ENCODE peak calls at places on chromosomes 13 and 19, in six cellular contexts. V is PC-9, R is cardiac muscle cell, Q is Panc1, D is stomach, X is body of pancreas. U is an unnamed sample. For H3K9me3, the result is how much of the 10 kb centered on the place peaks cover.

GRCh38 chr13:40060318-40061007 is 405.0 kb downstream of the COG6 start:
- DNase-seq in V (no peak), R (peak), Q (no peak), D (peak), X (peak), U (no peak)

GRCh38 chr19:39499082-39499642 is 415 bp downstream of the DLL3 start:
- DNase-seq in V (no peak), R (peak), Q (no peak), D (no peak), X (no peak), U (no peak)

GRCh38 chr13:39818953-39819352 is 163.5 kb downstream of the COG6 start:
- DNase-seq in V (no peak), R (peak), Q (no peak), D (no peak), X (no peak), U (no peak)

GRCh38 chr13:38398810-38399493 is 49.3 kb downstream of the UFM1 start:
- DNase-seq in V (no peak), R (peak), Q (no peak), D (no peak), X (no peak), U (no peak)

GRCh38 chr19:6362024-6362344 is 653 bp downstream of the CLPP start:
- DNase-seq in V (no peak), R (peak), Q (no peak), D (peak), X (peak), U (no peak)

GRCh38 chr13:110978390-110978789 is 63.5 kb upstream of the ANKRD10 start:
- DNase-seq in V (no peak), R (peak), Q (no peak), D (no peak), X (no peak), U (no peak)

GRCh38 chr19:18225702-18226468 is at the start of gene PDE4C:
- DNase-seq in V (no peak), R (peak), Q (no peak), D (no peak), X (no peak), U (no peak)

GRCh38 chr13:33721719-33722118 is 96.2 kb upstream of the RFC3 start:
- DNase-seq in V (no peak), R (peak), Q (no peak), D (no peak), X (no peak), U (no peak)

GRCh38 chr13:25200783-25201182 is 28.7 kb upstream of the AMER2 start:
- DNase-seq in V (no peak), R (peak), Q (no peak), D (no peak), X (no peak), U (no peak)

GRCh38 chr19:17041994-17042393 is 15.4 kb upstream of the CPAMD8 start:
- DNase-seq in V (no peak), R (peak), Q (no peak), D (no peak), X (no peak), U (no peak)

GRCh38 chr19:49921871-49922755 is 6.9 kb upstream of the ATF5 start:
- DNase-seq in V (no peak), R (peak), Q (no peak), D (no peak), X (no peak), U (no peak)

GRCh38 chr19:1452802-1453524 is 3.0 kb downstream of the APC2 start:
- DNase-seq in V (no peak), R (no peak), Q (no peak), D (no peak), X (no peak), U (no peak)

GRCh38 chr13:84446972-84447700 is 564.9 kb upstream of the SLITRK1 start:
- DNase-seq in V (no peak), R (peak), Q (no peak), D (no peak), X (peak), U (no peak)

GRCh38 chr13:109762791-109763190 is 23.6 kb downstream of the IRS2 start:
- DNase-seq in V (no peak), R (no peak), Q (no peak), D (no peak), X (no peak), U (no peak)

GRCh38 chr19:32219881-32220552 is 125.4 kb upstream of the ZNF507 start:
- DNase-seq in V (no peak), R (no peak), Q (no peak), D (no peak), X (no peak), U (peak)

GRCh38 chr13:46369506-46370268 is 17.4 kb downstream of the RUBCNL start:
- DNase-seq in V (no peak), R (peak), Q (no peak), D (no peak), X (no peak), U (no peak)

GRCh38 chr13:44436589-44437337 is 63.1 kb downstream of the SERP2 start:
- DNase-seq in V (peak), R (peak), Q (peak), D (peak), X (peak), U (peak)

GRCh38 chr13:113565526-113566226 is 18.9 kb upstream of the TFDP1 start:
- DNase-seq in V (peak), R (no peak), Q (no peak), D (peak), X (no peak), U (peak)

GRCh38 chr13:80668452-80668851 is 327.5 kb upstream of the SPRY2 start:
- DNase-seq in V (no peak), R (no peak), Q (no peak), D (no peak), X (no peak), U (no peak)

GRCh38 chr13:35157143-35157755 is 215.2 kb downstream of the NBEA start:
- DNase-seq in V (no peak), R (peak), Q (no peak), D (no peak), X (peak), U (no peak)

GRCh38 chr13:40408602-40409001 is 257.8 kb downstream of the FOXO1 start:
- DNase-seq in V (peak), R (no peak), Q (no peak), D (no peak), X (no peak), U (no peak)

GRCh38 chr19:4577020-4577782 is 17.7 kb upstream of the SEMA6B start:
- DNase-seq in V (no peak), R (peak), Q (no peak), D (no peak), X (no peak), U (no peak)
- H3K9me3 ChIP-seq in V (under half), R (under half), Q (under half), D (under half), X (under half), U (under half)

GRCh38 chr19:54587026-54587425 is 6.4 kb upstream of the LILRA1 start:
- DNase-seq in V (no peak), R (no peak), Q (no peak), D (no peak), X (no peak), U (no peak)
- H3K9me3 ChIP-seq in V (under half), R (under half), Q (under half), D (under half), X (under half), U (under half)

GRCh38 chr13:112353856-112354255 is 22.3 kb upstream of the SPACA7 start:
- DNase-seq in V (no peak), R (no peak), Q (no peak), D (no peak), X (no peak), U (peak)
- H3K9me3 ChIP-seq in V (under half), R (under half), Q (under half), D (under half), X (under half), U (under half)

GRCh38 chr19:28794301-28794700 is 418.6 kb downstream of the UQCRFS1 start:
- DNase-seq in V (no peak), R (no peak), Q (no peak), D (no peak), X (no peak), U (no peak)
- H3K9me3 ChIP-seq in V (under half), R (under half), Q (under half), D (under half), X (under half), U (under half)

U was measured in upper lobe of right lung.